ENCODE peak calls at places on chromosomes 3 and 15, in four cellular contexts. P is WTC11, H is HepG2, O is K562. E is an unnamed sample.

GRCh38 chr3:127953092-127953491 is 38.1 kb downstream of the KBTBD12 start:
- DNase-seq in P (no peak), O (no peak), H (no peak), E (no peak)

GRCh38 chr3:45244356-45244755 is 18.3 kb upstream of the TMEM158 start:
- DNase-seq in O (no peak), H (no peak), P (no peak), E (no peak)

GRCh38 chr3:78878011-78878410 is 889.8 kb downstream of the ROBO1 start:
- DNase-seq in P (no peak), H (no peak), O (no peak), E (no peak)

GRCh38 chr15:88657326-88658069 is 18.7 kb downstream of the ISG20 start:
- DNase-seq in H (no peak), P (peak; percentile 62), O (peak; percentile 70), E (peak; percentile 80)

GRCh38 chr3:53184701-53185100 is 23.7 kb downstream of the PRKCD start:
- DNase-seq in O (no peak), H (no peak), P (no peak), E (no peak)

GRCh38 chr3:143295201-143296080 is 175.9 kb downstream of the CHST2 start:
- DNase-seq in O (no peak), H (no peak), P (no peak), E (no peak)

GRCh38 chr3:174776123-174776522 is 83.0 kb upstream of the NAALADL2 start:
- DNase-seq in P (no peak), H (no peak), O (no peak), E (peak; percentile 6)

GRCh38 chr3:185789891-185790830 is 34.7 kb downstream of the IGF2BP2 start:
- DNase-seq in O (no peak), P (no peak), H (no peak), E (no peak)

GRCh38 chr3:126313580-126314304 is 43.5 kb downstream of the KLF15 start:
- DNase-seq in O (no peak), H (no peak), P (no peak), E (no peak)

GRCh38 chr3:157127268-157127667 is 32.7 kb downstream of the CCNL1 start:
- DNase-seq in P (no peak), H (no peak), O (no peak), E (no peak)

DNA sequence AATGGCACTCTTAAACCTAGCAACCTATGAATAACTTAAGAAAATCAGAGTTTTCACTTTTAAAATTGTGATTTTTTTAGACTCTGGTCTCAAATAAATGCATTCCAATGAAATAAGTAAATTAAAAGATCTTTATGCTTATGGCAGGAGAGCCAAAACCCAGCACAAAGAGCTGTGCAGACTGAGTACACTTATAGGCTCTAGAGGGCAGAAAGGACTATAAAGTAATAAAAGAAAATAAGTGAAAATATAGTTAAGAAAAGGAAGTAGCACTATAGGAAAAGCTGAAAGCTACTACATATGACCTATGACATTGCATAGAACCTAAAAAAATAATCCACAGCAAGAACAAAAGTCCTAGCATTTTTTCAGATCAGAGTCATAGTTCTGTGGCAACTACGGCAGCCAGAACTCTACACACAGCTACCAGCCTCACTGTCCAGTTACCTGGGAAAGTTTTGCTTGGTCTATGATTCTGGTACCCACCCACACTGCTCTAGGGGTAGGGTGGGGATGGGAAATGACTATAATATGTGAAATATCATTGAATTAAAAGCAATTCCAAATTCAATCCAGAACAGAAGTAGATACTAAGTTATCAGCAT is 30.5 kb downstream of the CLASP2 start:
- DNase-seq in O (no peak), H (no peak), P (no peak), E (no peak)
- TF ChIP-seq ELF4 in O (no peak), H (no peak), P (no peak), E (no peak)

GRCh38 chr3:8972614-8973013 is 9.3 kb upstream of the RAD18 start:
- DNase-seq in H (peak; percentile 20), P (no peak), O (peak; percentile 88), E (peak; percentile 15)
- TF ChIP-seq ELF4 in H (no peak), P (no peak), O (no peak), E (no peak)

GRCh38 chr3:132628157-132628556 is 31.1 kb downstream of the ACKR4 start:
- DNase-seq in H (no peak), P (no peak), O (no peak), E (no peak)
- TF ChIP-seq ELF4 in H (no peak), P (no peak), O (no peak), E (no peak)

GRCh38 chr15:64333986-64334385 is 22.0 kb downstream of the CSNK1G1 start:
- DNase-seq in H (no peak), O (no peak), P (no peak), E (no peak)
- TF ChIP-seq ELF4 in H (no peak), O (no peak), P (no peak), E (no peak)

GRCh38 chr15:63922551-63923315 is 89.0 kb upstream of the HERC1 start:
- DNase-seq in O (no peak), P (no peak), H (no peak), E (no peak)
- TF ChIP-seq ELF4 in O (no peak), P (no peak), H (no peak), E (no peak)

DNA sequence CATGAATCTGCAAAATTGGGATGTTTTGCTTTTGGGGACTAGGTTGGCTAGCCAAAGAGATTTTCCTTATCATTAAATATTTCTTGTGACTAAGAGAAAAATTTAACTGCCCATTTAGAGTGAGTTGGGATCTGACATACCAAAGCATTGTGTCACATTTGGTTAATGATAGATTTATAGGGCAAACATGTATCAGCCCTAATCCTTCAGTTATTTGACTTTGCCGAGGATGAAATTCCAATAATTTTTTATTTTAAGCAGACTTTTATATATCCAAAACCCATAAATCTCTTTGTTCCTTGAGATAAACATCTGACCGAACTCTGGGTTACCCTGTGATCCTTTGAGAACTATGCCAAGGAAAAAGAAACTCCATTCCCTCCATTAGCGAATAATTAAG is 218.9 kb downstream of the CDIN1 start:
- DNase-seq in O (no peak), P (no peak), H (no peak), E (no peak)
- TF ChIP-seq ELF4 in O (no peak), P (no peak), H (no peak), E (no peak)

DNA sequence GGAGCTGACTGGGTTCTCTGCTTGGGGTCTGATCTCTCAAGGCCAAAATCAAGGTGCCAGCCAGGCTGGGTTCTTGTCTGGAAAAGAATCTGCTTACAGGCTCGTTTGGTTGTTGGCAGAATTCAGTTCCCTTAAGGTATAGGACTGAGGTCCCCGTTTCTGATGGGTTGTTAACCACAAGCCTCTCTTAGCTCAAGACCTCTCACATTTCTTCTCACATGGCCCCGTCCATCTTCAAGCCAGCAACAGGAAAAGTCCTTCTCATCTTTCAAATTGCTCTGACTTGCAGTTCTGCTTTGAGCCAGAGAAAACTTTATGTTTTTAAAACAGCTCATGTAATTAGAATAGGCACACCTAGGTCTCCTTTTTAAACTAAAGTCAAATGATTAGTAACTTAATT is 20.4 kb downstream of the UACA start:
- DNase-seq in O (no peak), H (no peak), P (no peak), E (no peak)
- TF ChIP-seq ELF4 in O (no peak), H (no peak), P (no peak), E (no peak)